ENCODE peak calls at places on chromosomes 12 and 14, in five cellular contexts. I, E, D, K and U are unnamed samples.

GRCh38 chr14:56774503-56774902 is 35.8 kb downstream of the OTX2 start:
- DNase-seq in K (no peak), I (no peak), E (no peak), D (no peak), U (no peak)

GRCh38 chr12:115190191-115190590 is 506.2 kb upstream of the TBX3 start:
- DNase-seq in I (peak; percentile 86), D (peak; percentile 38), E (no peak), K (no peak), U (no peak)

GRCh38 chr12:131592972-131593371 is 117.9 kb upstream of the SFSWAP start:
- DNase-seq in K (no peak), E (no peak), I (no peak), D (no peak), U (no peak)

GRCh38 chr12:6961278-6961694 is 9.2 kb downstream of the PHB2 start:
- DNase-seq in E (no peak), K (no peak), D (peak; percentile 78), I (peak; percentile 66), U (peak; percentile 93)

GRCh38 chr12:931591-931990 is 17.9 kb downstream of the RAD52 start:
- DNase-seq in E (no peak), I (no peak), D (no peak), K (no peak), U (no peak)

GRCh38 chr12:148676-149416 is 65.1 kb downstream of the SLC6A12 start:
- DNase-seq in D (no peak), K (no peak), E (no peak), I (no peak), U (no peak)

GRCh38 chr12:126874427-126875026 is 1392.4 kb upstream of the TMEM132C start:
- DNase-seq in I (peak; percentile 28), D (peak; percentile 24), E (peak; percentile 37), K (peak; percentile 34), U (no peak)

GRCh38 chr12:115337693-115338543 is 653.9 kb upstream of the TBX3 start:
- DNase-seq in E (no peak), D (peak; percentile 98), K (no peak), I (peak; percentile 82), U (no peak)

GRCh38 chr14:95039993-95040348 is 117.4 kb downstream of the DICER1 start:
- DNase-seq in K (no peak), E (no peak), I (no peak), D (no peak), U (no peak)

GRCh38 chr14:104973215-104974145 is 4.7 kb downstream of the AHNAK2 start:
- DNase-seq in D (peak; percentile 95), E (no peak), I (peak; percentile 95), K (no peak), U (peak; percentile 44)

GRCh38 chr12:91180577-91180976 is 2.0 kb downstream of the DCN start:
- DNase-seq in I (peak; percentile 95), K (no peak), D (peak; percentile 94), E (no peak), U (no peak)

GRCh38 chr14:95460647-95461478 is 55.6 kb downstream of the SYNE3 start:
- DNase-seq in K (peak; percentile 22), D (peak; percentile 66), E (peak; percentile 84), I (peak; percentile 84), U (no peak)

GRCh38 chr12:88383405-88383804 is 196.9 kb downstream of the KITLG start:
- DNase-seq in E (no peak), I (no peak), D (no peak), K (no peak), U (no peak)

DNA sequence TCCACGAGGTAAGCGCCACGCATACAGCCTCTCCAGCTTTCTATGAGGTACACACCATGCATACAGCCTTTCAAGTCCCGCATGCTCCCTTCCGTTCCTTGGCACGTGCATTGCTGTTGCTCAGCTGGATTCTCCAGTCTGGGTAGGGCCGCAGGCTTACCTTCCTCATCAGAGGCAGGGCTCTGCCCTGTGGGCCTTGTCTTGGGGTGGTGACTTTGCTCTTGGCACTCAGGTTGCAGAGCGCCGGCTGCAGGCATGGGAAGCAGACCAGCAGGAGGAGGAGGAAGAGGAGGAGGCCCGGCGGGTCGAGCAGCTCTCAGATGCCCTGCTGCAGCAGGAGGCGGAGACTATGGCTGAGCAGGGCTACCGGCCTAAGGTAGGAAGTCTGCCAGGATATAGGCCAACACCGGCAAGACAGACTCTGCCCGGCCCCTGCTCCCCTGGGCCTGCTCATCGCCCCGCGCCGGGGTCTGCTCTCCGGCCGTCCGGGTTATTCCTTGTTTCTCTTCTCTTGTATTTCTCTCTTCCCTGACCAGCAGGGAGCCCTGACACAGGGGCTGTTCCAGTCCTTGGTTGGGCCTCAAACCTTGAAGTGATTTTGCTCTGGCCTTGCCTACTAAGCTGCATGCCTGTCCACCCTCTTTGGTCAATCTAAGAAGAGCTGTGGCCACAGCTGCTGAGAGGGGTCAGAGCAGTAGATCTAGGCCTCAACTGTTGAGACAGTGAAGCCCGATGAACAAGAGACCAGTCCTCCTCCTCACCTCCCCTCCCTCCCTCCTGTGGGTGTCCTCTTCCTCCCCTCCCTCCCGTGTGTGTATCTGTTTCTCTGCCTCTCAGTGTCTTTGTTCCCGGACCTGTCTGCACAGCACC is 15.3 kb downstream of the TCHP start:
- DNase-seq in D (no peak), E (no peak), I (no peak), K (no peak), U (no peak)
- TF ChIP-seq CTCF in D (no peak), E (no peak), I (no peak), K (no peak), U (no peak)

DNA sequence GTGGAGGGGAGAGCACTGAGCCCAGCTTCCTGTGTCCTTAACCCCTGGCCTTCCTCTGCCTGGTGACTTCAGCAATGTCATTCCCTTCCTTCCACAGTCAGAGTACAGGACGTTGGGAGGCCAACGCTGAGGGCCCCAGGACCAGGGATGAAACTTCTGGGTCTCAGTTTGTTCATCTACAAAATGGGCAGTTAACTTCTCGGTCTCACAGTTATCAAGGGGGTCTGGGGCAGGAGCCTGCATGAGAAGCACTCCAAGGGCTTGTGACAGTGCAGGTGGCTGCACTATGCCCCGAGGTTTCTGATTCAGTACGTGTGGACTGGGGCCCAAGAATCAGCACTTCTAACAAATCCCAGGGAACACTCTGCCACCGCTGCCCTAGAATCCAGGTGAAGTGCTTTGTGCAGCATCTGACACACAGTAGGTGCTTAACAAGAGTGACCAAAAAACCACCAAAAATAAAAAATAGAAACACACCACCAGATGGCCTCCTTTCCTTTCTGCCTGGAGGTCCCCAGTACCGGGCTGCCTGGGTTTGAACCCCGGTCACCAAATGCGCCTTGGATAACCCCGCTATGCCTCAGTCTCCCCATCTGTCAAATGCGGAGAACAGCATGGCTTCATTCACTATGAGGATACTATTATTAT is 80.4 kb downstream of the RFLNA start:
- DNase-seq in E (no peak), D (no peak), K (no peak), I (no peak), U (no peak)
- TF ChIP-seq CTCF in E (no peak), D (peak; percentile 4), K (no peak), I (no peak), U (peak; percentile 18)

GRCh38 chr14:76953196-76953945 is 75.1 kb downstream of the IRF2BPL start:
- DNase-seq in K (no peak), I (peak; percentile 75), E (no peak), D (peak; percentile 76), U (peak; percentile 66)
- TF ChIP-seq CTCF in K (no peak), I (no peak), E (no peak), D (no peak), U (no peak)

DNA sequence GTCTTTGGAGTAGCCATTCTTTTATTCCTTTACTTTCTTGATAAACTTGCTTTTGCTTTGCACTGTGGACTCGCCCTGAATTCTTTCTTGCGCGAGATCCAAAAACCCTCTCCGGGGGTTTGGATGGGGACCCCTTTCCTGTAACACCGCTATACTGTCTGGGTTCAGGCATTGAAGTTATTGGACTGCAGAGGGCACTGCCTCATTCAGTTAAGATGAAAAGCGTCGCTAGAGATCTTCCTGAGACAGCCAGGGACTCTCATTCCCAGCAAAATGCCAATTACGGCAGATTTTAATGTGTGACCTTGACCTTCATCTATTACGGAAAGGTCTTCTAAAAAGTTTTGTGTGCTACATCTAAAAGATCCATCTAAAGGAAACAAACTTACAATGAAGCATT is 17.3 kb upstream of the RIMKLB start:
- DNase-seq in I (no peak), K (no peak), E (no peak), D (no peak), U (no peak)
- TF ChIP-seq CTCF in I (peak; percentile 12), K (no peak), E (no peak), D (no peak), U (no peak)